ENCODE peak calls at places on chromosomes 7 and 10, in five cellular contexts. R, M, A, V and J are unnamed samples.
A peak's percentile ranks its signal among the peaks of the same experiment; 100 is the strongest.

GRCh38 chr10:88456730-88457129 is 126.4 kb downstream of the RNLS start:
- DNase-seq in R (no peak), A (no peak), M (no peak), V (no peak), J (no peak)

GRCh38 chr10:86020139-86020538 is 346.5 kb downstream of the GRID1 start:
- DNase-seq in M (no peak), V (no peak), A (no peak), R (no peak), J (no peak)

GRCh38 chr7:105815580-105815979 is 60.8 kb downstream of the ATXN7L1 start:
- DNase-seq in A (no peak), R (no peak), M (no peak), V (no peak), J (no peak)

GRCh38 chr10:42960491-42961155 is 116.2 kb upstream of the RET start:
- DNase-seq in M (no peak), A (no peak), R (peak; percentile 33), V (no peak), J (peak; percentile 34)

GRCh38 chr7:147279516-147279915 is 1162.9 kb downstream of the CNTNAP2 start:
- DNase-seq in R (no peak), A (no peak), V (no peak), M (no peak), J (no peak)

GRCh38 chr10:62681211-62681940 is 123.1 kb upstream of the ADO start:
- DNase-seq in A (no peak), R (no peak), M (peak; percentile 40), V (no peak), J (no peak)

GRCh38 chr7:40680657-40681056 is 545.9 kb downstream of the SUGCT start:
- DNase-seq in A (no peak), V (no peak), M (no peak), R (no peak), J (no peak)

GRCh38 chr7:123594813-123595241 is 6.8 kb upstream of the ASB15 start:
- DNase-seq in M (peak; percentile 26), R (no peak), V (no peak), A (no peak), J (no peak)

GRCh38 chr10:58152698-58153263 is 114.9 kb downstream of the IPMK start:
- DNase-seq in A (peak; percentile 39), R (peak; percentile 18), V (peak; percentile 45), M (peak; percentile 35), J (no peak)

GRCh38 chr7:102075553-102076135 is 211.0 kb upstream of the SH2B2 start:
- DNase-seq in M (no peak), V (no peak), R (no peak), A (no peak), J (no peak)

GRCh38 chr7:137978464-137979237 is 23.2 kb downstream of the CREB3L2 start:
- DNase-seq in A (peak; percentile 91), R (peak; percentile 52), M (peak; percentile 41), V (peak; percentile 78), J (peak; percentile 58)

GRCh38 chr7:71237945-71238344 is 106.0 kb downstream of the GALNT17 start:
- DNase-seq in V (no peak), R (peak; percentile 27), M (no peak), A (no peak), J (no peak)

GRCh38 chr7:23476286-23477169 is 6.2 kb upstream of the IGF2BP3 start:
- DNase-seq in V (no peak), M (no peak), A (no peak), R (no peak), J (no peak)

GRCh38 chr7:118580743-118581382 is 356.4 kb downstream of the ANKRD7 start:
- DNase-seq in M (no peak), R (no peak), V (no peak), A (no peak), J (no peak)

GRCh38 chr10:85916192-85916747 is 450.3 kb downstream of the GRID1 start:
- DNase-seq in R (no peak), M (no peak), A (no peak), V (peak; percentile 48), J (no peak)

GRCh38 chr7:10022480-10022879 is 951.2 kb upstream of the PHF14 start:
- DNase-seq in A (no peak), R (no peak), M (no peak), V (no peak), J (no peak)

GRCh38 chr10:73768881-73769280 is 13.0 kb upstream of the CHCHD1 start:
- DNase-seq in R (no peak), A (no peak), V (no peak), M (peak; percentile 36), J (no peak)

GRCh38 chr7:16357474-16357873 is 63.9 kb downstream of the CRPPA start:
- DNase-seq in M (no peak), V (no peak), A (no peak), R (no peak), J (no peak)

GRCh38 chr10:21166557-21167287 is 269.6 kb upstream of the NEBL start:
- DNase-seq in A (no peak), M (peak; percentile 28), R (no peak), V (no peak), J (no peak)

GRCh38 chr10:103512591-103513382 is 19.3 kb downstream of the NEURL1 start:
- DNase-seq in A (no peak), R (no peak), V (no peak), M (no peak), J (no peak)

GRCh38 chr7:55107946-55108345 is 89.1 kb downstream of the EGFR start:
- DNase-seq in A (no peak), M (no peak), V (no peak), R (no peak), J (no peak)

GRCh38 chr10:69749180-69750010 is 52.3 kb upstream of the COL13A1 start:
- DNase-seq in M (no peak), V (no peak), R (no peak), A (no peak), J (no peak)

GRCh38 chr10:123582084-123582989 is 83.8 kb upstream of the GPR26 start:
- DNase-seq in A (peak; percentile 78), M (peak; percentile 79), R (peak; percentile 67), V (peak; percentile 84), J (peak; percentile 55)

GRCh38 chr10:14017380-14017943 is 313.3 kb downstream of the FRMD4A start:
- DNase-seq in V (no peak), A (no peak), M (no peak), R (no peak), J (no peak)

GRCh38 chr7:14381306-14381705 is 391.8 kb upstream of the ETV1 start:
- DNase-seq in A (no peak), V (no peak), M (no peak), R (no peak), J (no peak)

GRCh38 chr10:129386415-129387257 is 80.4 kb upstream of the MGMT start:
- DNase-seq in R (no peak), A (no peak), V (no peak), M (no peak), J (no peak)

GRCh38 chr7:44244282-44244681 is 43.5 kb downstream of the YKT6 start:
- DNase-seq in M (no peak), V (no peak), A (no peak), R (no peak), J (no peak)

GRCh38 chr7:82945480-82945879 is 217.2 kb downstream of the PCLO start:
- DNase-seq in M (no peak), A (no peak), R (no peak), V (no peak), J (no peak)

GRCh38 chr7:151415375-151416112 is 5.7 kb upstream of the WDR86 start:
- DNase-seq in R (no peak), A (no peak), V (no peak), M (no peak), J (no peak)

GRCh38 chr7:38185395-38185920 is 7.4 kb downstream of the STARD3NL start:
- DNase-seq in R (no peak), A (no peak), V (no peak), M (no peak), J (no peak)

GRCh38 chr10:117477961-117478670 is 64.4 kb upstream of the EMX2 start:
- DNase-seq in R (no peak), M (no peak), A (no peak), V (no peak), J (no peak)

GRCh38 chr7:132991615-132992587 is 90.0 kb downstream of the CHCHD3 start:
- DNase-seq in M (no peak), R (no peak), V (no peak), A (no peak), J (no peak)

GRCh38 chr10:119413738-119414611 is 128.5 kb downstream of the RGS10 start:
- DNase-seq in A (no peak), R (peak; percentile 66), M (peak; percentile 44), V (peak; percentile 33), J (no peak)

GRCh38 chr10:119409906-119410305 is 132.6 kb downstream of the RGS10 start:
- DNase-seq in R (peak; percentile 87), A (peak; percentile 55), M (peak; percentile 55), V (peak; percentile 60), J (peak; percentile 65)

GRCh38 chr10:119410361-119411116 is 132.0 kb downstream of the RGS10 start:
- DNase-seq in R (no peak), A (no peak), V (no peak), M (no peak), J (no peak)

GRCh38 chr10:119412831-119413737 is 129.4 kb downstream of the RGS10 start:
- DNase-seq in M (no peak), V (no peak), A (no peak), R (no peak), J (no peak)

DNA sequence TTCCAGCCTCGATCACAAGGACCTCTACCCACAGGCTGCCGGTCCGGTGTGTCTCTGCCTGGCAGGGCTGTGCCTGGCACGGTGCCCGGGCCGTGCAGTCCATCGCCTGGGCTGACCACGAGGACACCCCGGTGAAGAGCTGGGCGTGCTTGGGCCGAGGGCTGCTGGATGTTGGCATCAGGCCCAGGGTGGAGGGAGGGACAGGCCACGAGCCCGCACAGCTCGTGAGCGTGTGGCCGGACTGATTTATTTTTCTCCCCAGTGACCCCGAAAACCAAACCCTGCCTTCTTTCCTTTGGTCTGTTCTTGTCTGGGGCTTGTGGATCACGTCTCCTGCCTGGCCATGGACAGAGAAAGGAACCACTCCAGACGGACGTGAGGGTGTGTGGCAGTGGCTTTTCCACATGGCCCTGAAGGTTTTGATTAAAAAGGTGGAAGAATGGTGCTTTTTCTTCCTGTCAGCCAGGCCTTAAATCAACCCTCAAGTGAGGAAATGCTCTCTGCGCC is 130.2 kb downstream of the RGS10 start:
- DNase-seq in R (peak; percentile 83), M (peak; percentile 55), A (peak; percentile 82), V (peak; percentile 71), J (peak; percentile 38)
- H3K27ac ChIP-seq in R (peak overlapping the region; percentile 89), M (peak overlapping the region; percentile 60), A (peak overlapping the region; percentile 12), V (peak overlapping the region; percentile 73), J (peak overlapping the region; percentile 71)

DNA sequence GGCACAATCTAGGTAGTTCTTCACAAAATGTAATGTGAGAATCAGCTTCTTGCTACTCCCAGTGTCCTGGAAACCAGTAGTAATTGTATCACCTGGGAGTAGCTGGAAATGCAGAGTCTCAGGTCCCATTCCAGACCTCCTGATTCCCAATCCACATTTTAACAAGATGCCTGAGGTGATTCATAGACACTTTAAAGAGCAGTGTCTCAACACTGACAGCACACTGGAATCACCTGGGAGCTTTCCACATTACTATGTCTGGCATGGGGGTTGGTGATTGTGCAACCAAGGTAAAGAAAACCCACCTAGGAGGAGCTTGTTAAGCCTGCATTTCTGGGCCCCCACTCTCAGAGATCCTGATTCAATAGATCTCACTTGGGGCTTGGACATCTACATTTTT is 11.1 kb downstream of the DPY19L1 start:
- DNase-seq in R (no peak), V (no peak), M (no peak), A (no peak), J (no peak)
- H3K27ac ChIP-seq in R (no peak overlapping the region), V (no peak overlapping the region), M (no peak overlapping the region), A (no peak overlapping the region), J (no peak overlapping the region)

GRCh38 chr7:3032256-3032655 is 11.4 kb downstream of the CARD11 start:
- DNase-seq in A (no peak), M (no peak), R (no peak), V (no peak), J (no peak)
- H3K27ac ChIP-seq in A (no peak overlapping the region), M (no peak overlapping the region), R (no peak overlapping the region), V (no peak overlapping the region), J (no peak overlapping the region)

GRCh38 chr10:56508562-56508961 is 147.5 kb upstream of the ZWINT start:
- DNase-seq in V (no peak), A (no peak), R (no peak), M (no peak), J (no peak)
- H3K27ac ChIP-seq in V (no peak overlapping the region), A (no peak overlapping the region), R (no peak overlapping the region), M (no peak overlapping the region), J (no peak overlapping the region)